ENCODE peak calls at places on chromosomes 5 and 9, in five cellular contexts. H, G, O, W and U are unnamed samples.

GRCh38 chr9:114214181-114214580 is 58.8 kb downstream of the COL27A1 start:
- DNase-seq in H (no peak), G (no peak), O (no peak), W (no peak), U (no peak)

GRCh38 chr9:18861599-18862546 is 171.1 kb downstream of the SAXO1 start:
- DNase-seq in H (no peak), G (no peak), O (no peak), W (no peak), U (peak)

GRCh38 chr5:170774831-170775230 is 8.7 kb upstream of the GABRP start:
- DNase-seq in H (no peak), G (peak), O (no peak), W (no peak), U (no peak)

GRCh38 chr5:109256486-109256885 is 153.3 kb downstream of the PJA2 start:
- DNase-seq in H (no peak), G (no peak), O (no peak), W (no peak), U (no peak)

GRCh38 chr9:112041536-112042243 is 133.4 kb downstream of the SUSD1 start:
- DNase-seq in H (peak), G (no peak), O (no peak), W (peak), U (peak)

GRCh38 chr5:87308024-87308423 is 40.3 kb downstream of the RASA1 start:
- DNase-seq in H (no peak), G (no peak), O (peak), W (no peak), U (no peak)

GRCh38 chr5:160548949-160549665 is 127.5 kb downstream of the PTTG1 start:
- DNase-seq in H (no peak), G (no peak), O (no peak), W (no peak), U (no peak)

GRCh38 chr9:26975728-26976707 is 19.8 kb downstream of the IFT74 start:
- DNase-seq in H (peak), G (peak), O (no peak), W (peak), U (peak)

GRCh38 chr9:114757984-114758383 is 47.9 kb downstream of the TNFSF15 start:
- DNase-seq in H (no peak), G (no peak), O (no peak), W (no peak), U (no peak)

GRCh38 chr5:133775584-133776304 is 163.4 kb upstream of the FSTL4 start:
- DNase-seq in H (no peak), G (no peak), O (no peak), W (no peak), U (no peak)

GRCh38 chr5:135355182-135355581 is 43.8 kb downstream of the MACROH2A1 start:
- DNase-seq in H (no peak), G (no peak), O (no peak), W (no peak), U (no peak)

GRCh38 chr5:14806452-14806851 is 65.1 kb downstream of the ANKH start:
- DNase-seq in H (no peak), G (no peak), O (no peak), W (no peak), U (no peak)

GRCh38 chr9:97601228-97601898 is 31.8 kb downstream of the TSTD2 start:
- DNase-seq in H (no peak), G (no peak), O (no peak), W (no peak), U (no peak)

GRCh38 chr9:91720313-91720712 is 229.7 kb downstream of the ROR2 start:
- DNase-seq in H (no peak), G (no peak), O (no peak), W (no peak), U (no peak)

GRCh38 chr9:28329323-28329722 is 756.0 kb upstream of the C9orf72 start:
- DNase-seq in H (no peak), G (no peak), O (no peak), W (no peak), U (no peak)

GRCh38 chr5:44747396-44747795 is 61.4 kb upstream of the MRPS30 start:
- DNase-seq in H (no peak), G (no peak), O (no peak), W (no peak), U (no peak)

GRCh38 chr9:79570449-79571308 is 1.1 kb upstream of the TLE4 start:
- DNase-seq in H (no peak), G (peak), O (no peak), W (no peak), U (peak)

GRCh38 chr5:132746592-132747063 is 598 bp upstream of the CCNI2 start:
- DNase-seq in H (no peak), G (no peak), O (no peak), W (peak), U (no peak)

GRCh38 chr5:23742701-23743100 is 235.3 kb downstream of the PRDM9 start:
- DNase-seq in H (no peak), G (no peak), O (no peak), W (no peak), U (no peak)

GRCh38 chr9:117411547-117411946 is 3.3 kb downstream of the ASTN2 start:
- DNase-seq in H (peak), G (peak), O (no peak), W (no peak), U (peak)

GRCh38 chr9:135718616-135719015 is 16.6 kb downstream of the KCNT1 start:
- DNase-seq in H (peak), G (no peak), O (no peak), W (peak), U (no peak)

GRCh38 chr9:72600671-72601070 is 79.3 kb downstream of the TMC1 start:
- DNase-seq in H (no peak), G (no peak), O (no peak), W (no peak), U (no peak)

GRCh38 chr9:114072181-114073140 is 5.6 kb downstream of the AMBP start:
- DNase-seq in H (no peak), G (no peak), O (no peak), W (no peak), U (no peak)

GRCh38 chr9:73643379-73644013 is 491.8 kb downstream of the ANXA1 start:
- DNase-seq in H (no peak), G (no peak), O (no peak), W (no peak), U (no peak)

GRCh38 chr5:62328772-62329491 is 22.9 kb downstream of the KIF2A start:
- DNase-seq in H (no peak), G (no peak), O (no peak), W (no peak), U (no peak)

GRCh38 chr5:14900661-14901461 is 29.3 kb upstream of the ANKH start:
- DNase-seq in H (peak), G (no peak), O (no peak), W (no peak), U (no peak)

GRCh38 chr9:91101598-91102168 is 260.0 kb downstream of the AUH start:
- DNase-seq in H (no peak), G (no peak), O (no peak), W (no peak), U (no peak)

GRCh38 chr5:125486634-125487033 is 740.2 kb upstream of the ZNF608 start:
- DNase-seq in H (no peak), G (no peak), O (no peak), W (no peak), U (no peak)

GRCh38 chr9:106927916-106928315 is 65.0 kb downstream of the ZNF462 start:
- DNase-seq in H (no peak), G (no peak), O (no peak), W (no peak), U (no peak)

GRCh38 chr9:21817176-21817575 is 14.7 kb downstream of the MTAP start:
- DNase-seq in H (no peak), G (no peak), O (no peak), W (no peak), U (no peak)

GRCh38 chr5:141680751-141681201 is 1.3 kb downstream of the ARAP3 start:
- DNase-seq in H (peak), G (peak), O (no peak), W (no peak), U (peak)

GRCh38 chr9:94906713-94907112 is 180.2 kb downstream of the AOPEP start:
- DNase-seq in H (peak), G (no peak), O (no peak), W (no peak), U (peak)

GRCh38 chr9:21852751-21853150 is 50.3 kb downstream of the MTAP start:
- DNase-seq in H (no peak), G (no peak), O (peak), W (no peak), U (no peak)

GRCh38 chr9:36986548-36987408 is 47.3 kb downstream of the PAX5 start:
- DNase-seq in H (no peak), G (no peak), O (no peak), W (no peak), U (no peak)

GRCh38 chr9:36987891-36988290 is 46.2 kb downstream of the PAX5 start:
- DNase-seq in H (no peak), G (no peak), O (no peak), W (no peak), U (no peak)

GRCh38 chr9:36987409-36987808 is 46.7 kb downstream of the PAX5 start:
- DNase-seq in H (no peak), G (no peak), O (no peak), W (no peak), U (no peak)

GRCh38 chr9:36985061-36985768 is 48.9 kb downstream of the PAX5 start:
- DNase-seq in H (no peak), G (no peak), O (no peak), W (no peak), U (no peak)

GRCh38 chr9:36985769-36986547 is 48.1 kb downstream of the PAX5 start:
- DNase-seq in H (no peak), G (no peak), O (no peak), W (no peak), U (no peak)
- TF ChIP-seq EZH2 in H (no peak), G (no peak), O (no peak), W (no peak), U (peak)

GRCh38 chr9:128434340-128434739 is 13.7 kb downstream of the CERCAM start:
- DNase-seq in H (no peak), G (no peak), O (no peak), W (no peak), U (no peak)

GRCh38 chr9:128424268-128424780 is 3.7 kb downstream of the CERCAM start:
- DNase-seq in H (no peak), G (no peak), O (no peak), W (no peak), U (no peak)

GRCh38 chr9:128431207-128431606 is 10.6 kb downstream of the CERCAM start:
- DNase-seq in H (no peak), G (no peak), O (no peak), W (no peak), U (no peak)

GRCh38 chr9:128429505-128430086 is 8.9 kb downstream of the CERCAM start:
- DNase-seq in H (no peak), G (no peak), O (no peak), W (no peak), U (no peak)

DNA sequence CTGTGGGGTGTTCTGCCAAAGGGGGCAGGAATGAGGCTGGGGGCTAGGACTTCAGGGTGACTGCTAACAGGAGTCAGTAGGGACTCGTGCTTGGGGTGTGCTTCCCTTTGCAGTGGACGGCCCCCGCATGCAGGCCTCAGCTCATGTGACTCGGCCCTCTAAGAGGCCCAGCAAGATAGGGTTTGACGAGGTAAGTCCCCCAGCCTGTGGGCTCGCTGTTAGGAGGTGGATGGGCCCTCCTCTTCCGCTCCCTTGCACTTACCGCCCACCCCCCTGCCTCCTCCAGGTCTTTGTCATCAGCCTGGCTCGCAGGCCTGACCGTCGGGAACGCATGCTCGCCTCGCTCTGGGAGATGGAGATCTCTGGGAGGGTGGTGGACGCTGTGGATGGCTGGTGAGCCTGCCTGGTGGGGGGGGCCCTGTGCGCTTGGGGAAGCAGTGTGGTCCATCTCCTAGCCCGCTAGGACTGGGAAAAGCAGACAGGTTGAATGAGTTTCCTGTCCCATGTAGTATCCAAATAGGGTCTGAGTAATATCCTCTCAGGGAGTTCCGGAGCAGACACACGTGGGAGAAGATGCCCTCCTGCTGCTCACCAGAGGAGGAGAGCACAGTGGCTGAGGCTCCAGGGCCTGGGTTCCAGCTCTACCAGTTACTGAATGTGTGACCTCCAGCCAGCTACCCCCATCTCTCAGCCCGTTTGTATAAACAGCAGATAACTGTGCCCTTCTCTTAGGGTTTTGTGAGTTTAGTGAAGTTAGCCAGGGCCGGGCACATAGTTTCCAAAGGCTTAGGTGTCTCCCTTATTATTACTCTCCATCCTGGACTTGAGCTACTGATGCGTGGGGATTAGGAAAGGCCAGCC is 8.2 kb downstream of the CERCAM start:
- DNase-seq in H (no peak), G (peak), O (no peak), W (no peak), U (no peak)
- TF ChIP-seq SIN3A in H (no peak), G (no peak), O (no peak), W (no peak), U (no peak)

DNA sequence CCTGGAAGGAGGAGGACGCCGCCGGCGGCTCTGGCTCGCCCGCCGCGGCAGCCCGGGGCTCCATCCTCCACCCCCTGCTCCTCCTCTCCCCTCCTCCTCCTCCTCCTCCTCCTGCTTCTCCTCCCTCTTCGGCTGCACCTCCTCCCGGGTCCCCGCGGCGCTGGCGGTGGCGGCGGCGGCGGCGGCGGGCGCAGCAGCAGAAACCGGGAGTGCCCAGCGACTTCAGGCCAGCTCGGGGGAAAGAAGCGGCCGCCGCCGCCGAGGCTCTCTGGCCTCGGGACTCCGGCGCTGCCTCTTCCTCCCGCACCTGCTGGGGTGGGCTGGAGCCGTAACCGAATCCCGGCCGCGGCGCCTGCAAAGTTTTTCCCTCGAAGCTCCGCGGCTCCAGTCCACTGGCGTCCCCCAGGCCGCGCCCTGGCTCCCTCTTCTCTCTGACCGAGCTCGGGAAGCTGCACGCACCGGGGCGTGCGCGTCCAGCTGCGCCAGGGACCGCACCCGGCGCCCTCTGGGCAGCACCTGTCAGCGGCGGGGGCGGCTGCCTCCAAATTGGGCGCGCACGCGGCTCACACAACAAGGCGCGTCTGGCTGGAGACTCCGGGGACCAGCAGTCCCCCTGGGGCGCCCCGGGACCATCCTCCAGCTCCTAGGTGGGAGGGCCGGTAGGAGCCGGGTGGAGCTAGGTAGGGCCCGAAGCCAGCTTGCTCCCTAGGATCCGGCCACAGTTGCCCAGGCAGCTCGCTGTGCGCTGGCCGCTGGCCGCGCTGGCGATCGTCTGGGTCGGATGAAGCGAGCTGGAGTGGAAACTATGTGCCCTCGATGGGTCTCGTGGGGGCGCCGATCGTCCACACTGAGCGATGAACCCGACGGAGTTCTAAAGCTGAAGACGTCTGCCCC is at the start of gene MCTP1:
- DNase-seq in H (no peak), G (no peak), O (no peak), W (no peak), U (no peak)
- TF ChIP-seq EZH2 in H (peak), G (no peak), O (no peak), W (no peak), U (peak)

DNA sequence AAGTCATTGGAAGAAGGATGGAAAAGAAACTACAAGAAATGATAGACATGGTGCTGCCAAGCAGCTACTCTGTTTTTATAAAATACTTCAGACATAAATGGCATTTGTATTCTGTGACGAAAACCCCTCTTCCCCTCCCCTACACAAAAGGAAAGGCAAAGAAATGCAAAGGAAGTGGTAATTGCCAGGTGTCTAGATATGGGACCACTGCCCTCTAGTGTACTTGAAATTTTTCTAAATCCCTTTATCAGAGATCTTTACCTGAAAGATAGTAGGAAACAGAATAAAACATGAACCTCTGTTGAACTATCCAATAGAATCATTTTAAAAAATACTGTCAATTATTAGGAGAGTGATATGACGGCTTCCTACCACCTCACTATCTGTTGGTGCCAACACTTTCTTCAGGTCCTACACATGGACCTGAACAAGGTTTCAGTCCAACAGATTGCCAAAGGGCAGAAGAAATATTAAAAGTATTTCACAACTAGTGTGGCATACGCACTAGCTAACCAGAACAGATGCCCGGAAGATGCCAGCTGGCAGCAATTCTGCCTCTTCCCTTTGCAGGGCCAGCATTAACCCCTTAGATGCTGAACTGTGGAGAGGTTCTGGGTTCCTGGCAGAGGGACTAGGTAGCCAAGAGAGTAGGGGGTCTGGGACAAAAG is 104.1 kb downstream of the TSSK1B start:
- DNase-seq in H (peak), G (peak), O (no peak), W (peak), U (no peak)
- TF ChIP-seq SIN3A in H (no peak), G (no peak), O (no peak), W (no peak), U (no peak)

GRCh38 chr5:31193591-31194457 is at the start of gene CDH6:
- DNase-seq in H (no peak), G (no peak), O (no peak), W (no peak), U (peak)
- TF ChIP-seq EZH2 in H (no peak), G (no peak), O (no peak), W (no peak), U (peak)

GRCh38 chr5:618450-618849 is 6.3 kb downstream of the CEP72 start:
- DNase-seq in H (no peak), G (no peak), O (no peak), W (no peak), U (peak)

GRCh38 chr5:619444-619843 is 7.3 kb downstream of the CEP72 start:
- DNase-seq in H (no peak), G (no peak), O (no peak), W (no peak), U (no peak)

GRCh38 chr5:620152-620551 is 8.0 kb downstream of the CEP72 start:
- DNase-seq in H (no peak), G (no peak), O (no peak), W (no peak), U (peak)

GRCh38 chr5:617896-618295 is 5.8 kb downstream of the CEP72 start:
- DNase-seq in H (no peak), G (no peak), O (no peak), W (no peak), U (peak)

GRCh38 chr5:616342-617039 is 4.4 kb downstream of the CEP72 start:
- DNase-seq in H (no peak), G (no peak), O (no peak), W (no peak), U (no peak)
- TF ChIP-seq SIN3A in H (no peak), G (no peak), O (no peak), W (no peak), U (no peak)

GRCh38 chr5:2750026-2750757 is 1.3 kb downstream of the IRX2 start:
- DNase-seq in H (no peak), G (no peak), O (no peak), W (no peak), U (no peak)
- TF ChIP-seq EZH2 in H (no peak), G (no peak), O (no peak), W (no peak), U (no peak)